ENCODE peak calls at places on chromosome 22, in nine cellular contexts. V is A549, C is IMR-90, T is GM23338, F is endodermal cell, L is uterus, Y is mammary epithelial cell, S is GM12878, K is esophagus muscularis mucosa. N is an unnamed sample.
A peak's percentile ranks its signal among the peaks of the same experiment; 100 is the strongest.

GRCh38 chr22:20208713-20209310 is 58.0 kb upstream of the CCDC188 start:
- DNase-seq in Y (no peak), K (no peak), T (no peak), L (no peak), F (no peak), C (no peak), V (no peak), S (no peak), N (no peak)

GRCh38 chr22:48692734-48693376 is 1134.8 kb downstream of the BRD1 start:
- DNase-seq in K (no peak), V (no peak), Y (no peak), F (no peak), C (no peak), T (no peak), L (no peak), S (no peak), N (peak; percentile 43)

GRCh38 chr22:19773470-19774040 is 13.0 kb downstream of the TBX1 start:
- DNase-seq in V (no peak), Y (no peak), S (no peak), F (no peak), L (no peak), C (no peak), K (no peak), T (no peak), N (peak; percentile 30)

GRCh38 chr22:21856197-21856596 is 11.2 kb downstream of the MAPK1 start:
- DNase-seq in T (no peak), C (no peak), L (no peak), V (no peak), F (no peak), K (no peak), Y (no peak), S (no peak), N (no peak)

GRCh38 chr22:21624120-21624879 is 5.5 kb downstream of the YDJC start:
- DNase-seq in T (peak; percentile 89), F (peak; percentile 92), K (no peak), L (no peak), V (no peak), C (peak; percentile 23), S (no peak), Y (peak; percentile 9), N (peak; percentile 30)

GRCh38 chr22:19641254-19641982 is 72.9 kb upstream of the SEPTIN5 start:
- DNase-seq in T (peak; percentile 91), C (no peak), F (peak; percentile 92), K (no peak), L (no peak), Y (peak; percentile 34), S (no peak), V (peak; percentile 36), N (no peak)

GRCh38 chr22:39809772-39810557 is 83.6 kb downstream of the ENTHD1 start:
- DNase-seq in L (no peak), T (no peak), V (no peak), F (no peak), Y (no peak), S (no peak), C (no peak), K (no peak), N (no peak)

GRCh38 chr22:33985506-33985905 is 65.2 kb upstream of the LARGE1 start:
- DNase-seq in T (no peak), L (no peak), Y (no peak), C (no peak), F (no peak), S (no peak), K (peak; percentile 70), V (no peak), N (no peak)

GRCh38 chr22:48106215-48106614 is 1343.8 kb downstream of the TBC1D22A start:
- DNase-seq in S (no peak), K (peak; percentile 90), F (no peak), L (no peak), Y (no peak), T (no peak), V (no peak), C (no peak), N (no peak)

GRCh38 chr22:44391481-44392445 is 79.0 kb upstream of the SHISAL1 start:
- DNase-seq in V (no peak), K (no peak), C (no peak), Y (no peak), S (no peak), F (peak; percentile 67), T (peak; percentile 47), L (peak; percentile 5), N (peak; percentile 6)

GRCh38 chr22:45302047-45302446 is 7.7 kb upstream of the FAM118A start:
- DNase-seq in C (peak; percentile 88), S (no peak), K (no peak), Y (peak; percentile 37), V (peak; percentile 35), T (no peak), F (no peak), L (no peak), N (no peak)

GRCh38 chr22:33116846-33117547 is 58.8 kb upstream of the SYN3 start:
- DNase-seq in T (no peak), L (no peak), V (no peak), C (no peak), K (no peak), F (no peak), Y (peak; percentile 82), S (no peak), N (no peak)

GRCh38 chr22:21945453-21946261 is 7.0 kb downstream of the PPM1F start:
- DNase-seq in K (no peak), L (no peak), C (no peak), T (no peak), V (no peak), S (no peak), Y (no peak), F (no peak), N (no peak)

GRCh38 chr22:36577019-36577418 is 48.1 kb upstream of the EIF3D start:
- DNase-seq in C (peak; percentile 91), K (no peak), F (peak; percentile 29), T (no peak), L (no peak), V (peak; percentile 49), S (no peak), Y (peak; percentile 78), N (no peak)

DNA sequence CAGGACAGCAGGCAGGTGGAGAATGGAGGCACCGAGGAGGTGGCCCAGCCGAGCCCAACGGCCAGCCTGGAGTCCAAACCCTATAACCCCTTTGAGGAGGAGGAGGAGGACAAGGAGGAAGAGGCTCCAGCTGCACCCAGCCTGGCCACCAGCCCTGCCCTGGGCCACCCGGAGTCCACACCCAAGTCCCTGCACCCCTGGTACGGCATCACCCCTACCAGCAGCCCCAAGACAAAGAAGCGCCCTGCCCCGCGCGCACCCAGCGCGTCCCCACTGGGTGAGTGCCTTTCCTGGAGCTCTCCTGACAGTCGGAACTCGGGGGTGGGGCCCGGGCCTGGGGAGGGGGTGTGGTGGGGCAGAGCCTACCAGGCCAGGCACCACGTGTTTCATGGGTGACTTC is 19.7 kb downstream of the MICALL1 start:
- DNase-seq in K (no peak), S (no peak), F (no peak), L (no peak), V (no peak), C (no peak), T (no peak), Y (no peak), N (no peak)
- H3K4me1 ChIP-seq in K (peaks cover 6% of the 10 kb centered on the region), S (peaks cover under 1% of the 10 kb centered on the region), F (no peaks in the 10 kb centered on the region), L (no peaks in the 10 kb centered on the region), V (no peaks in the 10 kb centered on the region), C (peaks cover 1% of the 10 kb centered on the region), T (no peaks in the 10 kb centered on the region), Y (no peaks in the 10 kb centered on the region), N (no peaks in the 10 kb centered on the region)

GRCh38 chr22:24590596-24591173 is 2.2 kb downstream of the LRRC75B start:
- DNase-seq in Y (no peak), L (no peak), T (no peak), C (no peak), F (no peak), V (no peak), S (no peak), K (no peak), N (no peak)

GRCh38 chr22:24587948-24588347 is 4.9 kb downstream of the LRRC75B start:
- DNase-seq in F (no peak), C (no peak), S (no peak), L (no peak), T (no peak), K (no peak), V (no peak), Y (no peak), N (no peak)

GRCh38 chr22:24588756-24589481 is 4.0 kb downstream of the LRRC75B start:
- DNase-seq in Y (no peak), F (no peak), L (no peak), C (no peak), V (no peak), T (no peak), S (no peak), K (no peak), N (no peak)

GRCh38 chr22:24588370-24588755 is 4.5 kb downstream of the LRRC75B start:
- DNase-seq in S (no peak), V (no peak), F (no peak), T (no peak), K (no peak), Y (peak; percentile 53), C (no peak), L (no peak), N (no peak)

DNA sequence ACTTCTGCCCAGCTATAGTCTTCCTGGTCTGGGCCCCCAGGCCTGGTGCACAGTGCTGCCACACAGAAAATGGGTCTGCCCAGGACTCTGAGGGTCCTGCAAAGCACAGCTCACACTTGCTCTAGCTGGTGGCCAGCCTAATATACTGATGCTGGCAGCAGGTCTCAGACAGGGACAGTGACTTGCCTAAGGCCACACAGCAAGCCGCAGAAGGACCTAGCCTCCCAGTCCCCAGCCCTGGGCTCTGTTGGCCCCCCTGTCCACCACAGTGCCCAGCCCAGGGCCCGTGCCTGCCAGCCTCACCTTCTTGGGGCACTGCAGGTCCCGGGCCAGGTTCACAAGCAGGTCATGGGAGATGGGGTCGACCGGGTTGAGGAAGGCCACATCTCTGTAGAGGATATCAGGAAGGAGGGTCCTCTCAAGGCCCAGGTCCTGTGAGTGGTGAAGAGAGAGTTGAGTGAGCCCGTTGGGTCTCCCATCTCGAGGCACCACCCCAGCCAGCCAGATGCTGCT is 3.3 kb downstream of the LRRC75B start:
- DNase-seq in V (no peak), L (no peak), K (no peak), C (no peak), T (no peak), S (no peak), Y (no peak), F (no peak), N (no peak)
- H3K27ac ChIP-seq in V (no peak overlapping the region), L (no peak overlapping the region), K (no peak overlapping the region), C (no peak overlapping the region), T (no peak overlapping the region), S (no peak overlapping the region), Y (no peak overlapping the region), F (no peak overlapping the region), N (no peak overlapping the region)

DNA sequence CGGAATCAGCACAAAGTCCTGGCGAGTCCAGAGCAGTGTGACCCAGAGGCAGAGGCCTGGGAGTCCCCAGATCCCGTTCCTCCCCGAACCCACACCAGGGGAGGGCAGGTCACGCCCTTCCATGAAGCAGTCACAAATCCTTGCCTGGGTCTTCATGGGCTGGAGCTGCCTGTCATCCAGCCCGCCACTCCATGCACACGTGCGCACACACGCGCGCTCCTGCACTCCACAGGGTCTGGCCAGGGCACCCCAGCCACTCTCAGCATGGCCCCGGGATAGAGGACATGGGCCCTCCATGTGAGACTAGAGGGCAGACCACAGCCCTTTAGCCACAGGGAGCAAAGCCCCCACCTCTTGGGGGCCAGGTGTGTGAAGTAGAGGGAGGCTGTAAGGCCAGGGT is 5.7 kb upstream of the TNFRSF13C start:
- DNase-seq in T (no peak), Y (no peak), S (no peak), C (no peak), V (no peak), F (peak; percentile 42), L (no peak), K (no peak), N (no peak)
- H3K4me1 ChIP-seq in T (no peaks in the 10 kb centered on the region), Y (no peaks in the 10 kb centered on the region), S (peaks cover 83% of the 10 kb centered on the region), C (no peaks in the 10 kb centered on the region), V (no peaks in the 10 kb centered on the region), F (no peaks in the 10 kb centered on the region), L (no peaks in the 10 kb centered on the region), K (peaks cover 4% of the 10 kb centered on the region), N (no peaks in the 10 kb centered on the region)

GRCh38 chr22:30312053-30312452 is 14.7 kb downstream of the TBC1D10A start:
- DNase-seq in L (no peak), V (no peak), T (no peak), K (no peak), Y (peak; percentile 98), F (no peak), C (peak; percentile 83), S (no peak), N (no peak)
- H3K27ac ChIP-seq in L (peak overlapping the region; percentile 86), V (no peak overlapping the region), T (no peak overlapping the region), K (peak overlapping the region; percentile 93), Y (peak overlapping the region; percentile 58), F (no peak overlapping the region), C (no peak overlapping the region), S (peak overlapping the region; percentile 87), N (no peak overlapping the region)